ENCODE peak calls at places on chromosome 5, in four cellular contexts. M, T, A and Q are unnamed samples.

GRCh38 chr5:66306105-66306843 is 162.2 kb downstream of the SREK1 start:
- DNase-seq in M (peak; percentile 83), T (no peak), A (peak; percentile 83), Q (no peak)

GRCh38 chr5:13821366-13821765 is 123.1 kb downstream of the DNAH5 start:
- DNase-seq in M (no peak), T (no peak), A (no peak), Q (no peak)

GRCh38 chr5:77885501-77885900 is 109.4 kb upstream of the TBCA start:
- DNase-seq in M (no peak), T (no peak), A (no peak), Q (no peak)

GRCh38 chr5:40413747-40414146 is 266.0 kb upstream of the PTGER4 start:
- DNase-seq in M (peak; percentile 38), T (no peak), A (no peak), Q (no peak)

GRCh38 chr5:67360047-67360446 is 163.4 kb upstream of the CD180 start:
- DNase-seq in M (peak; percentile 7), T (no peak), A (no peak), Q (no peak)

GRCh38 chr5:126280343-126280742 is 142.9 kb upstream of the GRAMD2B start:
- DNase-seq in M (no peak), T (no peak), A (no peak), Q (no peak)

GRCh38 chr5:80780761-80781285 is 126.0 kb upstream of the DHFR start:
- DNase-seq in M (no peak), T (no peak), A (no peak), Q (no peak)

GRCh38 chr5:146368137-146368536 is 29.5 kb downstream of the POU4F3 start:
- DNase-seq in M (peak; percentile 29), T (no peak), A (no peak), Q (no peak)

GRCh38 chr5:41636605-41637004 is 126.2 kb upstream of the PLCXD3 start:
- DNase-seq in M (peak; percentile 18), T (no peak), A (peak; percentile 80), Q (no peak)

GRCh38 chr5:38796000-38796738 is 49.6 kb upstream of the OSMR start:
- DNase-seq in M (peak; percentile 9), T (peak; percentile 60), A (no peak), Q (peak; percentile 80)

GRCh38 chr5:141681695-141682641 is at the start of gene ARAP3:
- DNase-seq in M (peak; percentile 80), T (peak; percentile 56), A (peak; percentile 85), Q (peak; percentile 94)

GRCh38 chr5:154498597-154499393 is 20.8 kb upstream of the HAND1 start:
- DNase-seq in M (no peak), T (no peak), A (no peak), Q (no peak)

GRCh38 chr5:88879724-88880123 is 3.3 kb downstream of the MEF2C start:
- DNase-seq in M (peak; percentile 37), T (no peak), A (no peak), Q (no peak)

GRCh38 chr5:132489871-132490483 is 596 bp downstream of the IRF1 start:
- DNase-seq in M (peak; percentile 47), T (no peak), A (peak; percentile 68), Q (peak; percentile 91)

GRCh38 chr5:74040065-74040551 is 414.1 kb downstream of the ARHGEF28 start:
- DNase-seq in M (peak; percentile 89), T (no peak), A (no peak), Q (no peak)

GRCh38 chr5:107118184-107118902 is 552.4 kb downstream of the EFNA5 start:
- DNase-seq in M (no peak), T (no peak), A (peak; percentile 68), Q (no peak)

GRCh38 chr5:109911731-109912130 is 222.0 kb downstream of the MAN2A1 start:
- DNase-seq in M (peak; percentile 61), T (no peak), A (no peak), Q (no peak)

GRCh38 chr5:179357036-179357435 is 11.8 kb upstream of the ADAMTS2 start:
- DNase-seq in M (peak; percentile 11), T (no peak), A (no peak), Q (no peak)

GRCh38 chr5:151239237-151239861 is 13.6 kb upstream of the GM2A start:
- DNase-seq in M (peak; percentile 79), T (peak; percentile 59), A (peak; percentile 81), Q (no peak)

GRCh38 chr5:73093943-73094342 is 26.4 kb upstream of the TMEM171 start:
- DNase-seq in M (peak; percentile 63), T (no peak), A (no peak), Q (no peak)

GRCh38 chr5:175687231-175687701 is 29.4 kb downstream of the HRH2 start:
- DNase-seq in M (no peak), T (no peak), A (no peak), Q (no peak)

GRCh38 chr5:113233606-113234005 is 201.2 kb downstream of the TSSK1B start:
- DNase-seq in M (no peak), T (no peak), A (no peak), Q (no peak)

GRCh38 chr5:76325876-76326491 is 77.1 kb upstream of the IQGAP2 start:
- DNase-seq in M (no peak), T (no peak), A (no peak), Q (no peak)

GRCh38 chr5:143898381-143898780 is 86.4 kb downstream of the HMHB1 start:
- DNase-seq in M (no peak), T (no peak), A (no peak), Q (no peak)

GRCh38 chr5:61332891-61333350 is 863 bp downstream of the ZSWIM6 start:
- DNase-seq in M (peak; percentile 61), T (peak; percentile 26), A (peak; percentile 30), Q (peak; percentile 89)

GRCh38 chr5:32020271-32020670 is 153.8 kb downstream of the GOLPH3 start:
- DNase-seq in M (no peak), T (no peak), A (no peak), Q (no peak)

GRCh38 chr5:164048527-164048926 is 543.1 kb downstream of the MAT2B start:
- DNase-seq in M (peak; percentile 79), T (no peak), A (no peak), Q (no peak)

GRCh38 chr5:128973244-128973643 is 8.0 kb downstream of the SLC27A6 start:
- DNase-seq in M (no peak), T (no peak), A (no peak), Q (no peak)
- H3K4me3 ChIP-seq in M (no peak overlapping the region), T (no peak overlapping the region), A (no peak overlapping the region), Q (no peak overlapping the region)

DNA sequence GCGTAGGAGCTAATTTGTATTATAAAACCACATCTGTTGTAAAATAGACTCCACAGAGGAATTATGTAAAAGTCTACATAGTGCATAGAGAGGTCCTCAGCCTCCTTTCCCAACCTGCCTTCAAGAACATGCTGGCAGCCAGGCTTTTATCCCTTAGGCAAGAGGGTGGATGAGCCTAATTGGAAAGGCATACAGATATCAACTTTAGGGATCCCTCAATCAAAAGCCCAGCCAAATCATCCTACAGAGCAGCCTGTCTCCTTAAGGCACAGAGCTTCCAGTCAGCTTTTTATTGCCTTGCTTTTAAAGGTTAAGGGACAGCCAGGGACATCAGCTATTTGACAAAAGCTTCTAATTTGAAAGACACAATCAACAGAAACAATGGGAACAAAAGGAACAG is 13.1 kb upstream of the ACTBL2 start:
- DNase-seq in M (no peak), T (no peak), A (peak; percentile 11), Q (no peak)
- H3K4me3 ChIP-seq in M (no peak overlapping the region), T (no peak overlapping the region), A (no peak overlapping the region), Q (no peak overlapping the region)

DNA sequence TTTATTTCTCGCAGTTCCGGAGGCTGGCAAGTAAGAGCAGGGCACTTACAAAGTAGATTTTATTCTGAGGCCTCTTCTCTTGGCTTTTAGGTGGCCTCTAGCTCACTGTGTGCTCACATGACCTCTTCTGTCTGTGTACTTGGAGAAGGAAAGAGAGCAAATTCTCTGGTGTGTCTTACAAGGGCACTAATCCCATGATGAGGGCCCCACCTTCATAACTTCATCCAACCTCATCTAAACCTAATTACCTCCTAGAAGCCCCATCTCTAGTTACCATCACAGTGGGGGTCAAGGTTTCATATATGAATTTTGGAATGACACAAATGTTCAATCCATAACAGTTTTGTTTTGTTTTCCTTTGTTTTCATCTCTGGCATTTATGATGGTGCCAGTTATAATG is 376.1 kb downstream of the ADGRV1 start:
- DNase-seq in M (no peak), T (no peak), A (no peak), Q (no peak)
- H3K4me3 ChIP-seq in M (no peak overlapping the region), T (no peak overlapping the region), A (no peak overlapping the region), Q (no peak overlapping the region)

DNA sequence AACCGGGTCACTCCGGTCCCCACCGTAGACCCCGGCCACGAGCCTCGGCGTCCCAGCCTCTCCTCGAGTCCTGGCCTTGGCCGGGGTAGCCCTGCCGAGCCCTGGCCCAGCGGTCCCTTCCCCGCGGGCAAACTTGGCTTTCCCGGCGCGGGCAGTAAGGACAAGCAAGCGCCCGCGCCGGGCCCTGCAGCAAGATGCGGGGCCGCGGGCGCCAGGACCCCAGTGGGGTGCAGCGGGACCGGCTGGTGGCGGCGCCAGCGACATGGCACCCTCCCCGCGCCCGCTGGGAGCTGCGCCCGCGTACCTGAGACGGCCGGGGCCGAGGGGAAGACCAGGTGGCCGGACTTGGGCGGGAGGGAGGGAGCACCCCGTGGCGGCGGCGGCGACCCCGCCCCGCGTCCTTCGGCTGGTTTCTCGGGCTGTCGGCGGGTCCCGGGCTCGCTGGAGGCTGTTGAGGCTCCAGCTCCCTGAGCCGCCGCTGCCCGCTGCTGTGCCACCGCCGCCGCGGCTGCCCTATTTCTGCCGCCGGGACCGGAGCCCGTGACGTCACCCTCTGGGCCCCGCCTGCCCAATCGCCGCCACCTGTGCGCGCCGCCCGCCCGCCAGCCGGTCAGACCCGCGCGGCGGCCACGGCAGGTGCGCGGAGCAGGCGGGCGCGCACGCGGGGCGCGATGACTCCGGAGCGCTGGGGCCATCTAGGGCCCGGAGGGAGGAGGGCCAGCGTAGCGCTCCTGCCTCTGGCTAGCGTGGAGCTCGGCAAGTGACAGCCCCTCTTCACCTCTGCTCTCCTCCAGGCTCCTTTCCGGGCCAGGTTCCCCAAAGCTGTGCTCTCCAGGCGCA is at the start of gene FSTL4:
- DNase-seq in M (no peak), T (no peak), A (peak; percentile 75), Q (no peak)
- H3K4me3 ChIP-seq in M (no peak within 1 kb of the TSS), T (peak within 1 kb of the TSS; percentile 46), A (peak within 1 kb of the TSS; percentile 73), Q (peak within 1 kb of the TSS; percentile 10)